ENCODE peak calls at places on chromosomes 7 and 10, in ten cellular contexts. U, J, B, N, A, Q, O, T, Y and Z are unnamed samples.

GRCh38 chr10:34008641-34009040 is 674.2 kb upstream of the NRP1 start:
- DNase-seq in U (no peak), J (no peak), B (no peak), N (no peak), A (no peak), Q (no peak), O (no peak), T (no peak), Y (no peak), Z (no peak)

GRCh38 chr7:40542982-40543741 is 408.4 kb downstream of the SUGCT start:
- DNase-seq in U (peak), J (peak), B (no peak), N (no peak), A (peak), Q (peak), O (no peak), T (no peak), Y (no peak), Z (no peak)

GRCh38 chr10:86798636-86799035 is 42.2 kb downstream of the BMPR1A start:
- DNase-seq in U (no peak), J (no peak), B (no peak), N (no peak), A (no peak), Q (peak), O (no peak), T (no peak), Y (no peak), Z (no peak)

GRCh38 chr10:87500646-87501048 is 4.0 kb upstream of the MINPP1 start:
- DNase-seq in U (no peak), J (peak), B (no peak), N (no peak), A (no peak), Q (no peak), O (no peak), T (no peak), Y (no peak), Z (no peak)

GRCh38 chr7:69047166-69047760 is 551.0 kb upstream of the AUTS2 start:
- DNase-seq in U (no peak), J (no peak), B (no peak), N (no peak), A (no peak), Q (no peak), O (no peak), T (peak), Y (no peak), Z (no peak)

GRCh38 chr7:32030904-32031692 is 39.1 kb downstream of the PDE1C start:
- DNase-seq in U (no peak), J (no peak), B (peak), N (no peak), A (peak), Q (no peak), O (no peak), T (no peak), Y (no peak), Z (no peak)

GRCh38 chr7:132783824-132784223 is 207.6 kb upstream of the PLXNA4 start:
- DNase-seq in U (peak), J (peak), B (no peak), N (no peak), A (peak), Q (peak), O (no peak), T (no peak), Y (no peak), Z (peak)

GRCh38 chr10:72847681-72848080 is 45.9 kb upstream of the OIT3 start:
- DNase-seq in U (no peak), J (no peak), B (no peak), N (no peak), A (no peak), Q (no peak), O (no peak), T (no peak), Y (no peak), Z (no peak)

GRCh38 chr7:120053390-120053961 is 219.5 kb upstream of the KCND2 start:
- DNase-seq in U (no peak), J (peak), B (peak), N (no peak), A (peak), Q (peak), O (no peak), T (no peak), Y (no peak), Z (no peak)

GRCh38 chr10:70737977-70738376 is 47.2 kb downstream of the TBATA start:
- DNase-seq in U (no peak), J (no peak), B (no peak), N (no peak), A (no peak), Q (no peak), O (no peak), T (no peak), Y (no peak), Z (no peak)

GRCh38 chr7:130951303-130951975 is 217.4 kb upstream of the KLF14 start:
- DNase-seq in U (no peak), J (no peak), B (no peak), N (peak), A (no peak), Q (no peak), O (no peak), T (no peak), Y (no peak), Z (no peak)

GRCh38 chr10:8061274-8062211 is 7.1 kb downstream of the GATA3 start:
- DNase-seq in U (no peak), J (peak), B (no peak), N (peak), A (no peak), Q (no peak), O (no peak), T (no peak), Y (no peak), Z (no peak)

GRCh38 chr10:81865581-81865980 is 9.4 kb upstream of the NRG3 start:
- DNase-seq in U (no peak), J (no peak), B (no peak), N (no peak), A (no peak), Q (no peak), O (no peak), T (no peak), Y (no peak), Z (no peak)

GRCh38 chr10:69911571-69912528 is 110.1 kb downstream of the COL13A1 start:
- DNase-seq in U (no peak), J (no peak), B (no peak), N (no peak), A (peak), Q (no peak), O (peak), T (no peak), Y (peak), Z (peak)

GRCh38 chr7:36967387-36967786 is 243.1 kb upstream of the AOAH start:
- DNase-seq in U (peak), J (peak), B (peak), N (no peak), A (peak), Q (no peak), O (peak), T (peak), Y (peak), Z (peak)